ENCODE peak calls at places on chromosomes 11 and 22, in four cellular contexts. P, E, K and I are unnamed samples.

GRCh38 chr11:121460941-121461514 is 8.3 kb upstream of the SORL1-AS1 start:
- DNase-seq in P (no peak), E (no peak), K (peak), I (no peak)

GRCh38 chr11:35594680-35595079 is 23.6 kb upstream of the FJX1 start:
- DNase-seq in P (no peak), E (no peak), K (no peak), I (no peak)

GRCh38 chr11:60064115-60064514 is 7.7 kb downstream of the MS4A3 start:
- DNase-seq in P (no peak), E (no peak), K (no peak), I (no peak)

GRCh38 chr11:131471976-131472375 is 101.6 kb downstream of the NTM start:
- DNase-seq in P (no peak), E (no peak), K (no peak), I (no peak)

GRCh38 chr11:21476588-21476987 is 716.3 kb upstream of the ANO5 start:
- DNase-seq in P (no peak), E (no peak), K (no peak), I (no peak)

GRCh38 chr11:11553595-11553994 is 68.2 kb downstream of the GALNT18 start:
- DNase-seq in P (no peak), E (no peak), K (no peak), I (no peak)

GRCh38 chr11:76625787-76626186 is 44.8 kb downstream of the LRRC32 start:
- DNase-seq in P (no peak), E (no peak), K (no peak), I (no peak)

GRCh38 chr11:66264893-66265292 is 3.5 kb upstream of the RAB1B start:
- DNase-seq in P (peak), E (no peak), K (no peak), I (peak)

GRCh38 chr11:19816817-19817216 is 104.2 kb downstream of the NAV2 start:
- DNase-seq in P (no peak), E (no peak), K (no peak), I (no peak)

GRCh38 chr11:122754553-122755322 is 83.6 kb upstream of the CRTAM start:
- DNase-seq in P (peak), E (no peak), K (peak), I (peak)

GRCh38 chr22:17131686-17132085 is 10.5 kb upstream of the TMEM121B start:
- DNase-seq in P (no peak), E (no peak), K (no peak), I (peak)

GRCh38 chr11:66950113-66950535 is 8.1 kb downstream of the PC start:
- DNase-seq in P (peak), E (no peak), K (peak), I (peak)

GRCh38 chr11:12853652-12854296 is 155.3 kb upstream of the RASSF10 start:
- DNase-seq in P (peak), E (no peak), K (no peak), I (no peak)

GRCh38 chr11:121525376-121525775 is 72.6 kb upstream of the SORL1-AS1 start:
- DNase-seq in P (no peak), E (no peak), K (no peak), I (no peak)

GRCh38 chr11:84142411-84142810 is 856.2 kb upstream of the CCDC90B start:
- DNase-seq in P (no peak), E (no peak), K (no peak), I (no peak)

GRCh38 chr11:44340656-44341055 is 30.7 kb upstream of the ALX4 start:
- DNase-seq in P (no peak), E (no peak), K (no peak), I (no peak)

GRCh38 chr11:46330154-46330886 is 16.9 kb upstream of the DGKZ start:
- DNase-seq in P (no peak), E (no peak), K (no peak), I (no peak)

GRCh38 chr11:2588809-2589537 is 110.8 kb downstream of the KCNQ1OT1 start:
- DNase-seq in P (no peak), E (no peak), K (no peak), I (no peak)

GRCh38 chr11:106238704-106239360 is 161.4 kb downstream of the AASDHPPT start:
- DNase-seq in P (no peak), E (no peak), K (no peak), I (no peak)

GRCh38 chr11:64810891-64811272 is 531 bp upstream of the MEN1 start:
- DNase-seq in P (no peak), E (no peak), K (peak), I (no peak)

GRCh38 chr11:63613517-63614135 is 607 bp downstream of the PLAAT3 start:
- DNase-seq in P (peak), E (no peak), K (no peak), I (no peak)

GRCh38 chr11:17293308-17293707 is 16.8 kb downstream of the NUCB2 start:
- DNase-seq in P (no peak), E (no peak), K (no peak), I (no peak)

GRCh38 chr11:130181295-130182272 is 22.0 kb downstream of the ST14 start:
- DNase-seq in P (no peak), E (no peak), K (peak), I (no peak)

GRCh38 chr11:17405232-17406005 is 17.0 kb upstream of the KCNJ11 start:
- DNase-seq in P (no peak), E (no peak), K (peak), I (no peak)

GRCh38 chr11:1345752-1346513 is 36.5 kb upstream of the TOLLIP start:
- DNase-seq in P (no peak), E (no peak), K (no peak), I (no peak)

GRCh38 chr11:12180257-12181205 is 70.1 kb downstream of the MICAL2 start:
- DNase-seq in P (no peak), E (no peak), K (no peak), I (no peak)

GRCh38 chr11:117172678-117173421 is 5.7 kb upstream of the SIDT2 start:
- DNase-seq in P (no peak), E (no peak), K (no peak), I (no peak)

GRCh38 chr11:125952559-125952958 is 6.7 kb downstream of the VSIG10L2 start:
- DNase-seq in P (no peak), E (no peak), K (no peak), I (no peak)

GRCh38 chr11:125953401-125953935 is 7.6 kb downstream of the VSIG10L2 start:
- DNase-seq in P (no peak), E (no peak), K (no peak), I (no peak)

GRCh38 chr11:125954123-125954944 is 8.5 kb downstream of the VSIG10L2 start:
- DNase-seq in P (no peak), E (no peak), K (no peak), I (no peak)

GRCh38 chr11:125951731-125952130 is 5.9 kb downstream of the VSIG10L2 start:
- DNase-seq in P (no peak), E (no peak), K (no peak), I (no peak)

GRCh38 chr11:125952973-125953372 is 7.1 kb downstream of the VSIG10L2 start:
- DNase-seq in P (no peak), E (no peak), K (no peak), I (no peak)
- TF ChIP-seq SP1 in P (no peak), E (no peak), K (no peak), I (no peak)

GRCh38 chr22:23289851-23290724 is 109.8 kb downstream of the BCR start:
- DNase-seq in P (peak), E (no peak), K (peak), I (peak)
- TF ChIP-seq TARDBP in P (no peak), E (no peak), K (peak), I (no peak)

GRCh38 chr22:45445031-45445710 is 31.7 kb downstream of the RIBC2 start:
- DNase-seq in P (no peak), E (no peak), K (no peak), I (no peak)

GRCh38 chr22:45442120-45442519 is 28.6 kb downstream of the RIBC2 start:
- DNase-seq in P (no peak), E (no peak), K (peak), I (no peak)

GRCh38 chr22:45444168-45444567 is 30.7 kb downstream of the RIBC2 start:
- DNase-seq in P (no peak), E (no peak), K (no peak), I (no peak)

GRCh38 chr22:45438364-45438763 is 24.9 kb downstream of the RIBC2 start:
- DNase-seq in P (no peak), E (no peak), K (no peak), I (no peak)

GRCh38 chr22:45441158-45441557 is 27.7 kb downstream of the RIBC2 start:
- DNase-seq in P (no peak), E (no peak), K (peak), I (peak)
- TF ChIP-seq SP1 in P (no peak), E (no peak), K (no peak), I (no peak)

GRCh38 chr22:50314455-50315288 is 7.2 kb upstream of the PLXNB2 start:
- DNase-seq in P (peak), E (peak), K (no peak), I (no peak)
- TF ChIP-seq TARDBP in P (no peak), E (no peak), K (no peak), I (no peak)

GRCh38 chr22:30733081-30733680 is 38.5 kb downstream of the OSBP2 start:
- DNase-seq in P (no peak), E (no peak), K (no peak), I (no peak)

GRCh38 chr22:30730351-30730750 is 35.7 kb downstream of the OSBP2 start:
- DNase-seq in P (no peak), E (no peak), K (no peak), I (no peak)

GRCh38 chr22:30728829-30729228 is 34.2 kb downstream of the OSBP2 start:
- DNase-seq in P (no peak), E (no peak), K (no peak), I (no peak)

GRCh38 chr22:30732426-30732825 is 37.8 kb downstream of the OSBP2 start:
- DNase-seq in P (no peak), E (no peak), K (no peak), I (no peak)

GRCh38 chr22:30731658-30732057 is 37.0 kb downstream of the OSBP2 start:
- DNase-seq in P (no peak), E (no peak), K (no peak), I (no peak)
- TF ChIP-seq SP1 in P (no peak), E (no peak), K (no peak), I (no peak)